ENCODE peak calls at places on chromosomes 13 and 19, in five cellular contexts. N, Q, X, L and Z are unnamed samples.

GRCh38 chr13:107205318-107206112 is 637.6 kb upstream of the ARGLU1 start:
- DNase-seq in N (peak; percentile 64), Q (peak; percentile 33), X (no peak), L (peak; percentile 43), Z (peak; percentile 65)

GRCh38 chr13:47017476-47017875 is 120.6 kb upstream of the HTR2A start:
- DNase-seq in N (no peak), Q (no peak), X (no peak), L (peak; percentile 60), Z (no peak)

GRCh38 chr19:46732966-46733692 is 12.7 kb upstream of the FKRP start:
- DNase-seq in N (no peak), Q (no peak), X (no peak), L (peak; percentile 50), Z (no peak)

GRCh38 chr19:18057557-18057956 is 29.2 kb downstream of the IL12RB1 start:
- DNase-seq in N (peak; percentile 49), Q (no peak), X (no peak), L (peak; percentile 24), Z (peak; percentile 48)

GRCh38 chr19:36963262-36963661 is 47.1 kb downstream of the ZNF568 start:
- DNase-seq in N (no peak), Q (no peak), X (no peak), L (no peak), Z (no peak)

GRCh38 chr13:113742000-113742441 is 17.0 kb upstream of the TMEM255B start:
- DNase-seq in N (peak; percentile 48), Q (no peak), X (no peak), L (peak; percentile 58), Z (peak; percentile 44)

GRCh38 chr19:6773323-6773931 is 919 bp downstream of the VAV1 start:
- DNase-seq in N (no peak), Q (peak; percentile 39), X (no peak), L (no peak), Z (no peak)

GRCh38 chr19:52961981-52962380 is 700 bp downstream of the ZNF816 start:
- DNase-seq in N (no peak), Q (no peak), X (no peak), L (peak; percentile 4), Z (no peak)

GRCh38 chr13:94217370-94217769 is 262.1 kb downstream of the DCT start:
- DNase-seq in N (no peak), Q (no peak), X (no peak), L (peak; percentile 19), Z (no peak)

GRCh38 chr19:55157064-55157908 is at the start of gene TNNI3:
- DNase-seq in N (no peak), Q (no peak), X (no peak), L (no peak), Z (no peak)

GRCh38 chr13:30457306-30457891 is 8.3 kb downstream of the HMGB1 start:
- DNase-seq in N (no peak), Q (no peak), X (no peak), L (no peak), Z (no peak)

GRCh38 chr19:33215438-33216197 is 10.0 kb downstream of the SLC7A10 start:
- DNase-seq in N (no peak), Q (no peak), X (no peak), L (no peak), Z (no peak)

GRCh38 chr13:81659984-81660383 is 1319.1 kb upstream of the SPRY2 start:
- DNase-seq in N (no peak), Q (no peak), X (no peak), L (no peak), Z (no peak)

GRCh38 chr13:43363156-43363918 is 340.0 kb downstream of the DNAJC15 start:
- DNase-seq in N (no peak), Q (no peak), X (peak; percentile 37), L (peak; percentile 67), Z (no peak)

GRCh38 chr19:10510301-10510802 is 6.9 kb downstream of the S1PR5 start:
- DNase-seq in N (no peak), Q (peak; percentile 44), X (no peak), L (no peak), Z (no peak)

GRCh38 chr19:31350693-31351211 is 1.5 kb upstream of the TSHZ3 start:
- DNase-seq in N (no peak), Q (peak; percentile 16), X (no peak), L (peak; percentile 35), Z (peak; percentile 45)

GRCh38 chr13:40666905-40667621 is 622 bp upstream of the FOXO1 start:
- DNase-seq in N (no peak), Q (no peak), X (peak; percentile 95), L (no peak), Z (no peak)

GRCh38 chr13:113393226-113393571 is 29.3 kb upstream of the GRTP1 start:
- DNase-seq in N (no peak), Q (no peak), X (no peak), L (no peak), Z (peak; percentile 44)

GRCh38 chr13:114130131-114130707 is 2.2 kb downstream of the RASA3 start:
- DNase-seq in N (no peak), Q (no peak), X (no peak), L (no peak), Z (no peak)

GRCh38 chr19:30148039-30148438 is 206.0 kb downstream of the URI1 start:
- DNase-seq in N (no peak), Q (no peak), X (no peak), L (no peak), Z (no peak)

GRCh38 chr13:93146584-93147292 is 79.9 kb upstream of the GPC6 start:
- DNase-seq in N (no peak), Q (no peak), X (no peak), L (peak; percentile 86), Z (no peak)

GRCh38 chr19:18854982-18855381 is 23.2 kb downstream of the UPF1 start:
- DNase-seq in N (no peak), Q (no peak), X (no peak), L (no peak), Z (no peak)

GRCh38 chr19:918481-919156 is 1.5 kb downstream of the KISS1R start:
- DNase-seq in N (no peak), Q (no peak), X (no peak), L (no peak), Z (no peak)

GRCh38 chr19:56993851-56994250 is 125.9 kb upstream of the USP29 start:
- DNase-seq in N (no peak), Q (no peak), X (no peak), L (no peak), Z (no peak)

GRCh38 chr19:48568345-48568886 is 16.4 kb downstream of the SULT2B1 start:
- DNase-seq in N (peak; percentile 68), Q (no peak), X (peak; percentile 96), L (peak; percentile 91), Z (peak; percentile 66)

GRCh38 chr19:2254052-2254872 is 2.0 kb downstream of the JSRP1 start:
- DNase-seq in N (no peak), Q (no peak), X (no peak), L (no peak), Z (no peak)
- H3K4me3 ChIP-seq in N (no peak overlapping the region), Q (no peak overlapping the region), X (no peak overlapping the region), L (no peak overlapping the region), Z (no peak overlapping the region)

DNA sequence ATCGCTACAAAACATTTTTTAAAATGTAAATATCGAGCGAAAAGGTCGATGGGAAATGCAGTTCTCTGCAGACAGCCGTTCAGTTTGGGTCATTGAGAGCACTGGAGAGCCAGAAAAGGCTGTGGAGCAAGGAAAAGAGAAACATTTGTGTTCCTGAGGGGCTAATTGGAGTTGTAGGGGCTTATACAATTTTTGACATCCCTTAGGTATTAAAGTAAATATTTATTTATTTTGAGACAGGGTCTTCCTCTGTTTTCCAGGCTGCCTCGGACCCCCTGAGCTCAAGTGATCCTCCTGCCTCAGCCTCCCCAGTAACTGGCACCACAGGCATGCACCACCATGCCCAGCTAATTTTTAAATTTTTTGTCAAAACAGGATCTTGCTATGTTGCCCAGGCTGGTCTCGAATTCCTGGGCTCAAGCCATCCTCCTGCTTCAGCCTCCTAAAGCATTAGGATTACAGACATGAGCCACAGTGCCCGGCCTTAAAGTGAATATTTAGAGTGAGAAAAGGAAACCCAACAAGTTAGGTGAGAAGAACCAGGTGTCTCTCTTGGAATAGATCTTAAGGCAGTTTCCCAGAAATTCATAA is 825 bp upstream of the YIF1B start:
- DNase-seq in N (no peak), Q (no peak), X (no peak), L (no peak), Z (no peak)
- H3K4me3 ChIP-seq in N (peak overlapping the region; percentile 71), Q (peak overlapping the region; percentile 86), X (peak overlapping the region; percentile 66), L (peak overlapping the region; percentile 37), Z (peak overlapping the region; percentile 78)

GRCh38 chr13:74966814-74967213 is 515.2 kb downstream of the TBC1D4 start:
- DNase-seq in N (no peak), Q (no peak), X (no peak), L (peak; percentile 12), Z (no peak)
- H3K4me3 ChIP-seq in N (no peak overlapping the region), Q (no peak overlapping the region), X (no peak overlapping the region), L (no peak overlapping the region), Z (no peak overlapping the region)

DNA sequence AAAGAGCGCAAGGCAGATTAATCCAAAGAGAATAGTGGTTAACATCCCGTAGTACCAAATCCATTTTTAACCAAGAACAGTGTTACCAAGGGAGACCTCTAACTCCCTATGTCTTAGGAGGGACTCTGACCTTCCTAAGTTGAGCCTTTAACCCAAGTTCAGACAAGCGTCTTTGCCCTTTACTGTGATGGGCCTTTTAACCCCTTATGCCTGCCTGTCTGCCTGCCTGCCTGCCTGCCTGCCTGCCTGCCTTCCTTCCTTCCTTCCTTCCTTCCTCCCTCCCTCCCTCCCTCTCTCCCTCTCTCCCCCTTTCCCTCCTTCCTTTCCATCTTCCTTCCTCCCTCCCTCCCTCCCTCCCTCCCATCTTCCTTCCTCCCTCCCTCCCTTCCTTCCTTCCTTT is 32.6 kb downstream of the CEACAM1 start:
- DNase-seq in N (no peak), Q (no peak), X (no peak), L (no peak), Z (no peak)
- H3K4me3 ChIP-seq in N (no peak overlapping the region), Q (no peak overlapping the region), X (no peak overlapping the region), L (no peak overlapping the region), Z (no peak overlapping the region)

DNA sequence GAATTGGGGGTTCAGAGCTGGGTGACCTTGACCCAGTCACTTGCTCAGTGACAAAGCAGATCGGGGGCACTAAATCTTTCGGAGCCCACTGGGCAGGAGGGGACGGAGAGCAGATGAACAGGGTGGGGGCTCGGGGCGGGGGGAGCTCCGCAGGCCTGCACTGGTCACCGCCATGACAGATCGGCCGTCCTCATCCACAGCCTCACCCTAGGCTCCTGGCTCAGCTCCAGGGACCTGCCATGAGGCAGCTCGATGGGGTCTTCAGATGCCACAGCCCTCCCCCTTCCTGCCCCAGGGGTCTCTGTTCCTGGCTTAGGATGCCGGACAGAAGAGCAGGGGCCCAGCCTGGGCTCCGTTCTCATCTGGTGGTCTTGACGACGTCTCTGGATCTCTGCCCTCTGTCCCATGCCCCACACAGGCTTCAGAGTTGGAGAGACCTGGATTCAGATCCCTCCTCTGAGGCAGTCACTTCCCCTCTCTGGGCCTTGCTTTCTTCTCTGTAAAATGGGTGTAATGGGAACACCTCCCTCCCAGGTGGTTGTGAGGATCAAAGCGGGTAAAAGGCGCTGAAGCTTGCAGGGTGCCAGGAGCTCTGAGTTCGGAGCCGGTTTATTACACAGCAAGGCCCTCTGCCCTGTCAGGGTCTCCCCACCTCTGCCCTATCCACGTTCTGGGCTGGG is 3.0 kb downstream of the KDM4B start:
- DNase-seq in N (no peak), Q (no peak), X (no peak), L (no peak), Z (no peak)
- H3K4me3 ChIP-seq in N (no peak overlapping the region), Q (no peak overlapping the region), X (peak overlapping the region; percentile 85), L (peak overlapping the region; percentile 62), Z (no peak overlapping the region)

GRCh38 chr19:50551034-50551712 is 17.1 kb downstream of the LRRC4B start:
- DNase-seq in N (no peak), Q (no peak), X (no peak), L (no peak), Z (no peak)
- H3K4me3 ChIP-seq in N (peak overlapping the region; percentile 41), Q (no peak overlapping the region), X (peak overlapping the region; percentile 39), L (no peak overlapping the region), Z (peak overlapping the region; percentile 72)

GRCh38 chr19:39415111-39416046 is 2.9 kb downstream of the PLEKHG2 start:
- DNase-seq in N (no peak), Q (no peak), X (no peak), L (no peak), Z (no peak)
- H3K4me3 ChIP-seq in N (peak overlapping the region; percentile 66), Q (no peak overlapping the region), X (peak overlapping the region; percentile 63), L (no peak overlapping the region), Z (no peak overlapping the region)

GRCh38 chr19:45322744-45323281 is at the start of gene CKM:
- DNase-seq in N (no peak), Q (no peak), X (no peak), L (no peak), Z (no peak)
- H3K4me3 ChIP-seq in N (no peak within 1 kb of the TSS), Q (no peak within 1 kb of the TSS), X (peak within 1 kb of the TSS; percentile 44), L (peak within 1 kb of the TSS; percentile 3), Z (peak within 1 kb of the TSS; percentile 35)